ENCODE peak calls at places on chromosome 9, in ten cellular contexts. One of them, this sample, is unnamed. For H3K9me3 and H3K4me1, the result is how much of the 10 kb centered on the place peaks cover.

GRCh38 chr9:91840882-91841281 is 109.1 kb downstream of the ROR2 start:
- DNase-seq in heart left ventricle: no peak
- DNase-seq in cardiac muscle cell: no peak
- DNase-seq in kidney: no peak
- DNase-seq in OCI-LY7: no peak
- DNase-seq in GM23248: no peak
- DNase-seq in CD4-positive, alpha-beta memory T cell: no peak
- DNase-seq in suprapubic skin: no peak
- DNase-seq in neural progenitor cell: no peak
- DNase-seq in spleen: no peak
- DNase-seq in this sample: no peak

GRCh38 chr9:138007566-138008080 is 130.0 kb downstream of the CACNA1B start:
- DNase-seq in OCI-LY7: no peak
- DNase-seq in spleen: peak
- DNase-seq in neural progenitor cell: no peak
- DNase-seq in heart left ventricle: no peak
- DNase-seq in suprapubic skin: peak
- DNase-seq in CD4-positive, alpha-beta memory T cell: no peak
- DNase-seq in GM23248: no peak
- DNase-seq in cardiac muscle cell: no peak
- DNase-seq in kidney: peak
- DNase-seq in this sample: no peak

GRCh38 chr9:134307223-134307600 is 19.0 kb upstream of the RXRA start:
- DNase-seq in OCI-LY7: no peak
- DNase-seq in spleen: no peak
- DNase-seq in heart left ventricle: no peak
- DNase-seq in neural progenitor cell: no peak
- DNase-seq in GM23248: no peak
- DNase-seq in cardiac muscle cell: no peak
- DNase-seq in CD4-positive, alpha-beta memory T cell: no peak
- DNase-seq in kidney: peak
- DNase-seq in suprapubic skin: peak
- DNase-seq in this sample: no peak

GRCh38 chr9:2260401-2261306 is 245.5 kb downstream of the SMARCA2 start:
- DNase-seq in suprapubic skin: no peak
- DNase-seq in cardiac muscle cell: no peak
- DNase-seq in GM23248: peak
- DNase-seq in heart left ventricle: no peak
- DNase-seq in neural progenitor cell: no peak
- DNase-seq in CD4-positive, alpha-beta memory T cell: no peak
- DNase-seq in kidney: no peak
- DNase-seq in spleen: no peak
- DNase-seq in OCI-LY7: no peak
- DNase-seq in this sample: no peak

GRCh38 chr9:126952180-126952960 is 37.8 kb downstream of the RALGPS1 start:
- DNase-seq in CD4-positive, alpha-beta memory T cell: no peak
- DNase-seq in cardiac muscle cell: peak
- DNase-seq in heart left ventricle: no peak
- DNase-seq in GM23248: no peak
- DNase-seq in spleen: no peak
- DNase-seq in suprapubic skin: no peak
- DNase-seq in OCI-LY7: no peak
- DNase-seq in neural progenitor cell: no peak
- DNase-seq in kidney: no peak
- DNase-seq in this sample: no peak

GRCh38 chr9:129458155-129458661 is 162.7 kb downstream of the C9orf50 start:
- DNase-seq in GM23248: peak
- DNase-seq in OCI-LY7: no peak
- DNase-seq in neural progenitor cell: no peak
- DNase-seq in kidney: peak
- DNase-seq in suprapubic skin: no peak
- DNase-seq in cardiac muscle cell: no peak
- DNase-seq in heart left ventricle: no peak
- DNase-seq in spleen: no peak
- DNase-seq in CD4-positive, alpha-beta memory T cell: peak
- DNase-seq in this sample: peak

GRCh38 chr9:99015890-99016289 is 72.2 kb downstream of the COL15A1 start:
- DNase-seq in OCI-LY7: no peak
- DNase-seq in GM23248: no peak
- DNase-seq in kidney: no peak
- DNase-seq in neural progenitor cell: no peak
- DNase-seq in heart left ventricle: no peak
- DNase-seq in suprapubic skin: no peak
- DNase-seq in cardiac muscle cell: no peak
- DNase-seq in CD4-positive, alpha-beta memory T cell: no peak
- DNase-seq in spleen: no peak
- DNase-seq in this sample: no peak

GRCh38 chr9:109815366-109815947 is 35.5 kb downstream of the PALM2AKAP2 start:
- DNase-seq in CD4-positive, alpha-beta memory T cell: no peak
- DNase-seq in heart left ventricle: no peak
- DNase-seq in spleen: no peak
- DNase-seq in neural progenitor cell: no peak
- DNase-seq in suprapubic skin: no peak
- DNase-seq in kidney: no peak
- DNase-seq in OCI-LY7: no peak
- DNase-seq in cardiac muscle cell: no peak
- DNase-seq in GM23248: peak
- DNase-seq in this sample: no peak

GRCh38 chr9:129619787-129620668 is 873 bp downstream of the C9orf50 start:
- DNase-seq in spleen: peak
- DNase-seq in neural progenitor cell: peak
- DNase-seq in cardiac muscle cell: peak
- DNase-seq in CD4-positive, alpha-beta memory T cell: no peak
- DNase-seq in GM23248: peak
- DNase-seq in heart left ventricle: no peak
- DNase-seq in OCI-LY7: no peak
- DNase-seq in kidney: peak
- DNase-seq in suprapubic skin: no peak
- DNase-seq in this sample: no peak

GRCh38 chr9:127525426-127526188 is 74.3 kb downstream of the LRSAM1 start:
- DNase-seq in spleen: no peak
- DNase-seq in heart left ventricle: no peak
- DNase-seq in suprapubic skin: no peak
- DNase-seq in neural progenitor cell: peak
- DNase-seq in kidney: no peak
- DNase-seq in CD4-positive, alpha-beta memory T cell: peak
- DNase-seq in cardiac muscle cell: no peak
- DNase-seq in OCI-LY7: peak
- DNase-seq in GM23248: peak
- DNase-seq in this sample: no peak

GRCh38 chr9:36929350-36929675 is 104.8 kb downstream of the PAX5 start:
- DNase-seq in cardiac muscle cell: no peak
- DNase-seq in spleen: no peak
- DNase-seq in heart left ventricle: no peak
- DNase-seq in neural progenitor cell: no peak
- DNase-seq in suprapubic skin: no peak
- DNase-seq in kidney: no peak
- DNase-seq in GM23248: no peak
- DNase-seq in OCI-LY7: no peak
- DNase-seq in CD4-positive, alpha-beta memory T cell: no peak
- DNase-seq in this sample: no peak

GRCh38 chr9:125513634-125514413 is 193.2 kb downstream of the MAPKAP1 start:
- DNase-seq in heart left ventricle: peak
- DNase-seq in OCI-LY7: no peak
- DNase-seq in neural progenitor cell: peak
- DNase-seq in GM23248: peak
- DNase-seq in cardiac muscle cell: no peak
- DNase-seq in suprapubic skin: no peak
- DNase-seq in spleen: no peak
- DNase-seq in kidney: peak
- DNase-seq in CD4-positive, alpha-beta memory T cell: no peak
- DNase-seq in this sample: no peak

GRCh38 chr9:96187108-96187695 is 114.8 kb downstream of the HSD17B3 start:
- DNase-seq in neural progenitor cell: peak
- DNase-seq in spleen: no peak
- DNase-seq in heart left ventricle: no peak
- DNase-seq in kidney: no peak
- DNase-seq in OCI-LY7: no peak
- DNase-seq in CD4-positive, alpha-beta memory T cell: no peak
- DNase-seq in cardiac muscle cell: no peak
- DNase-seq in suprapubic skin: no peak
- DNase-seq in GM23248: no peak
- DNase-seq in this sample: no peak

GRCh38 chr9:698276-698675 is 143.2 kb upstream of the DMRT1 start:
- DNase-seq in GM23248: peak
- DNase-seq in heart left ventricle: no peak
- DNase-seq in cardiac muscle cell: no peak
- DNase-seq in OCI-LY7: no peak
- DNase-seq in neural progenitor cell: no peak
- DNase-seq in spleen: no peak
- DNase-seq in CD4-positive, alpha-beta memory T cell: no peak
- DNase-seq in suprapubic skin: no peak
- DNase-seq in kidney: no peak
- DNase-seq in this sample: no peak

GRCh38 chr9:135712571-135713295 is 10.7 kb downstream of the KCNT1 start:
- DNase-seq in GM23248: no peak
- DNase-seq in CD4-positive, alpha-beta memory T cell: no peak
- DNase-seq in cardiac muscle cell: no peak
- DNase-seq in kidney: no peak
- DNase-seq in OCI-LY7: peak
- DNase-seq in suprapubic skin: no peak
- DNase-seq in heart left ventricle: no peak
- DNase-seq in neural progenitor cell: no peak
- DNase-seq in spleen: no peak
- DNase-seq in this sample: no peak

GRCh38 chr9:81530407-81530810 is 158.9 kb downstream of the TLE1 start:
- DNase-seq in cardiac muscle cell: no peak
- DNase-seq in suprapubic skin: no peak
- DNase-seq in kidney: no peak
- DNase-seq in OCI-LY7: no peak
- DNase-seq in heart left ventricle: no peak
- DNase-seq in GM23248: no peak
- DNase-seq in CD4-positive, alpha-beta memory T cell: no peak
- DNase-seq in neural progenitor cell: no peak
- DNase-seq in spleen: no peak
- DNase-seq in this sample: no peak
- H3K4me3 ChIP-seq in cardiac muscle cell: no peak
- H3K4me3 ChIP-seq in suprapubic skin: no peak
- H3K4me3 ChIP-seq in kidney: no peak
- H3K4me3 ChIP-seq in OCI-LY7: no peak
- H3K4me3 ChIP-seq in heart left ventricle: no peak
- H3K4me3 ChIP-seq in GM23248: no peak
- H3K4me3 ChIP-seq in CD4-positive, alpha-beta memory T cell: no peak
- H3K4me3 ChIP-seq in neural progenitor cell: no peak
- H3K4me3 ChIP-seq in spleen: no peak
- H3K4me3 ChIP-seq in this sample: no peak

GRCh38 chr9:68949271-68950000 is 64.5 kb downstream of the PRKACG start:
- DNase-seq in suprapubic skin: no peak
- DNase-seq in GM23248: no peak
- DNase-seq in heart left ventricle: no peak
- DNase-seq in neural progenitor cell: no peak
- DNase-seq in spleen: no peak
- DNase-seq in kidney: no peak
- DNase-seq in cardiac muscle cell: no peak
- DNase-seq in OCI-LY7: peak
- DNase-seq in CD4-positive, alpha-beta memory T cell: no peak
- DNase-seq in this sample: no peak

GRCh38 chr9:68950188-68950587 is 63.7 kb downstream of the PRKACG start:
- DNase-seq in suprapubic skin: no peak
- DNase-seq in CD4-positive, alpha-beta memory T cell: no peak
- DNase-seq in spleen: no peak
- DNase-seq in neural progenitor cell: no peak
- DNase-seq in OCI-LY7: no peak
- DNase-seq in cardiac muscle cell: no peak
- DNase-seq in GM23248: no peak
- DNase-seq in kidney: no peak
- DNase-seq in heart left ventricle: no peak
- DNase-seq in this sample: no peak

GRCh38 chr9:68950689-68951088 is 63.2 kb downstream of the PRKACG start:
- DNase-seq in neural progenitor cell: no peak
- DNase-seq in OCI-LY7: no peak
- DNase-seq in cardiac muscle cell: no peak
- DNase-seq in suprapubic skin: no peak
- DNase-seq in CD4-positive, alpha-beta memory T cell: no peak
- DNase-seq in spleen: no peak
- DNase-seq in kidney: no peak
- DNase-seq in GM23248: no peak
- DNase-seq in heart left ventricle: no peak
- DNase-seq in this sample: no peak

GRCh38 chr9:68953771-68954170 is 60.1 kb downstream of the PRKACG start:
- DNase-seq in OCI-LY7: peak
- DNase-seq in GM23248: no peak
- DNase-seq in suprapubic skin: no peak
- DNase-seq in heart left ventricle: no peak
- DNase-seq in kidney: no peak
- DNase-seq in neural progenitor cell: no peak
- DNase-seq in CD4-positive, alpha-beta memory T cell: no peak
- DNase-seq in cardiac muscle cell: no peak
- DNase-seq in spleen: no peak
- DNase-seq in this sample: no peak

GRCh38 chr9:68951879-68952659 is 61.8 kb downstream of the PRKACG start:
- DNase-seq in CD4-positive, alpha-beta memory T cell: no peak
- DNase-seq in cardiac muscle cell: no peak
- DNase-seq in kidney: no peak
- DNase-seq in heart left ventricle: no peak
- DNase-seq in neural progenitor cell: no peak
- DNase-seq in suprapubic skin: no peak
- DNase-seq in GM23248: no peak
- DNase-seq in OCI-LY7: peak
- DNase-seq in spleen: no peak
- DNase-seq in this sample: no peak
- H3K9me3 ChIP-seq in CD4-positive, alpha-beta memory T cell: under half
- H3K9me3 ChIP-seq in cardiac muscle cell: under half
- H3K9me3 ChIP-seq in kidney: under half
- H3K9me3 ChIP-seq in heart left ventricle: under half
- H3K9me3 ChIP-seq in neural progenitor cell: under half
- H3K9me3 ChIP-seq in suprapubic skin: under half
- H3K9me3 ChIP-seq in GM23248: under half
- H3K9me3 ChIP-seq in OCI-LY7: under half
- H3K9me3 ChIP-seq in spleen: under half
- H3K9me3 ChIP-seq in this sample: under half

DNA sequence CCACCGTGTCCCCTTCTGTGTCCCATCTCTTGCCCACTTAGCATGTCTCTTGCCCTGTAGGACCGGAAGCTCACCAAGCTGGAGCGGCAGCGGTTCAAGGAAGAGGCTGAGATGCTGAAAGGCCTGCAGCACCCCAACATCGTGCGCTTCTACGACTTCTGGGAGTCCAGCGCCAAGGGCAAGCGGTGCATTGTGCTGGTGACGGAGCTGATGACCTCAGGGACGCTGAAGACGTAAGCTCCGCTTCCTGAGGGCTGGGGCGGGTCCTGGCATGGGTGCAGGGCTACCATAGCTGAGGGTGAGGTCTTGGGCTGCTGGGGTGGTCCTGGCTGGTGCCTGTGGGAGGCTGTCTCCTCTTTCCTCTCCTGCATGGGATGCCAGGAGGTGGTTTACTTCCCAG is 45.7 kb downstream of the WNK2 start:
- DNase-seq in CD4-positive, alpha-beta memory T cell: no peak
- DNase-seq in neural progenitor cell: no peak
- DNase-seq in suprapubic skin: no peak
- DNase-seq in GM23248: no peak
- DNase-seq in cardiac muscle cell: no peak
- DNase-seq in heart left ventricle: no peak
- DNase-seq in kidney: no peak
- DNase-seq in OCI-LY7: no peak
- DNase-seq in spleen: no peak
- DNase-seq in this sample: no peak
- H3K4me1 ChIP-seq in CD4-positive, alpha-beta memory T cell: under half
- H3K4me1 ChIP-seq in neural progenitor cell: under half
- H3K4me1 ChIP-seq in suprapubic skin: under half
- H3K4me1 ChIP-seq in GM23248: under half
- H3K4me1 ChIP-seq in cardiac muscle cell: under half
- H3K4me1 ChIP-seq in heart left ventricle: under half
- H3K4me1 ChIP-seq in kidney: under half
- H3K4me1 ChIP-seq in OCI-LY7: under half
- H3K4me1 ChIP-seq in spleen: under half
- H3K4me1 ChIP-seq in this sample: under half

GRCh38 chr9:114258218-114258617 is 64.7 kb upstream of the ORM1 start:
- DNase-seq in CD4-positive, alpha-beta memory T cell: no peak
- DNase-seq in cardiac muscle cell: no peak
- DNase-seq in heart left ventricle: no peak
- DNase-seq in kidney: no peak
- DNase-seq in OCI-LY7: no peak
- DNase-seq in spleen: no peak
- DNase-seq in suprapubic skin: no peak
- DNase-seq in GM23248: no peak
- DNase-seq in neural progenitor cell: no peak
- DNase-seq in this sample: no peak
- H3K4me3 ChIP-seq in CD4-positive, alpha-beta memory T cell: no peak
- H3K4me3 ChIP-seq in cardiac muscle cell: no peak
- H3K4me3 ChIP-seq in heart left ventricle: no peak
- H3K4me3 ChIP-seq in kidney: no peak
- H3K4me3 ChIP-seq in OCI-LY7: no peak
- H3K4me3 ChIP-seq in spleen: no peak
- H3K4me3 ChIP-seq in suprapubic skin: no peak
- H3K4me3 ChIP-seq in GM23248: no peak
- H3K4me3 ChIP-seq in neural progenitor cell: no peak
- H3K4me3 ChIP-seq in this sample: no peak

This sample was measured in effector memory CD4-positive, alpha-beta T cell.